ENCODE peak calls at places on chromosomes 13 and 19, in five cellular contexts. N, T, L, W and U are unnamed samples. For H3K4me1 and H3K27me3, the result is how much of the 10 kb centered on the place peaks cover.

GRCh38 chr13:74070065-74070464 is 64.1 kb downstream of the KLF12 start:
- DNase-seq in N (no peak), T (no peak), L (no peak), W (no peak), U (no peak)

GRCh38 chr13:67568205-67568604 is 338.1 kb upstream of the PCDH9 start:
- DNase-seq in N (no peak), T (no peak), L (no peak), W (no peak), U (no peak)

GRCh38 chr19:35777411-35777841 is 2.1 kb downstream of the ARHGAP33 start:
- DNase-seq in N (no peak), T (no peak), L (no peak), W (no peak), U (no peak)

GRCh38 chr13:78604782-78605611 is 1.6 kb upstream of the POU4F1 start:
- DNase-seq in N (no peak), T (peak), L (peak), W (no peak), U (no peak)

GRCh38 chr19:41626877-41627276 is at the start of gene CEACAM4:
- DNase-seq in N (peak), T (no peak), L (no peak), W (no peak), U (peak)

GRCh38 chr19:45103625-45104319 is 10.8 kb downstream of the PPP1R37 start:
- DNase-seq in N (no peak), T (no peak), L (no peak), W (no peak), U (no peak)

GRCh38 chr13:58085819-58086218 is 454.3 kb downstream of the PCDH17 start:
- DNase-seq in N (no peak), T (no peak), L (no peak), W (no peak), U (no peak)

GRCh38 chr13:56015919-56016318 is 1124.8 kb upstream of the PRR20A start:
- DNase-seq in N (no peak), T (peak), L (peak), W (no peak), U (no peak)

GRCh38 chr13:22662771-22663170 is 518.0 kb upstream of the SGCG start:
- DNase-seq in N (no peak), T (no peak), L (no peak), W (no peak), U (no peak)
- H3K4me1 ChIP-seq in N (under half), T (under half), L (under half), W (under half), U (under half)

DNA sequence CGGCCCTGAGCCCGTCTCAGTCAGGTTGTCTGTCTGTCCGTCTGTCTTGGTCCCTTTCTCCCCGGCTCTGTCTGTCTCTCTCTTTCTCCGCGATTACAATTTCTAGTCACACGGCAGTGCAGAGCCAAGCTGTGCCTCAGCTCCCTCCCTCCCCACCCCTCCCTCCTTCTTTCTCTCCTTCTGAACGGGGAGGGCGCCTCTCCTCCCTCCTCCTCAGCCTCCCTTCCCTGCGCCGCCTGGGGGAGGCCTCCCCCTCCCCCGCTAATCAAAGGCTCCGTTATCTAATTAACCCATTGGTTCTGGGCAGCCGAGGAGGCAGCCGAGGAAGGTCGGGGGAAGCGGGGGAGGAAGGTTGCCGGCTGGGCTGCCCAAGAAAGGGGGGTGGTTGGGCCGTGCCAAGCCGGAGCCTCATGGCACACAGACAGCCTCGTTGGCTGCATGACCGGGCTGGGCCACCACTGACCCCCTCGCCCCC is 16.5 kb downstream of the LRRC4B start:
- DNase-seq in N (no peak), T (peak), L (no peak), W (no peak), U (no peak)
- H3K27me3 ChIP-seq in N (half or more), T (under half), L (under half), W (under half), U (half or more)

GRCh38 chr19:48867119-48867921 is 1.1 kb downstream of the PLEKHA4 start:
- DNase-seq in N (no peak), T (no peak), L (no peak), W (no peak), U (no peak)
- H3K4me3 ChIP-seq in N (peak), T (no peak), L (no peak), W (peak), U (peak)

DNA sequence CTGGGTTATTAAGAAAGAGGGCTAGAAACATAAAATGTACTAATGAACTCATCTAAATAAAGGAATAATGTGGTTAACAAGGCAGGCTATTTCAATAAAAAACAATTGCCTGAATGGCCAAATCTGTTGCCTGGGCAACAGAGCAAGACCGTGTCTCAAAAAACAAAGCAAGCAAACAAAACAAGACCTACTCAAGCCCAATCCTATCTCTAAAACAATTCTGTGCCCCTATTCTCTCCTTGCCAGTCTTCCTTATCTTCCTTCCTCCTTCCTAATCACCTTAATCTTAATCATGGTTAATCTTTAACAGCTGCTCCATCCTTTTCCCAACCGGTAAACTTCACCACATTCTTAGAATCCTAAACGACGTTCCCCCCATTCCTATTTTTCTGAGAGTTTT is 12.1 kb downstream of the IGFL1 start:
- DNase-seq in N (no peak), T (no peak), L (no peak), W (no peak), U (no peak)
- H3K4me1 ChIP-seq in N (under half), T (under half), L (under half), W (under half), U (under half)

DNA sequence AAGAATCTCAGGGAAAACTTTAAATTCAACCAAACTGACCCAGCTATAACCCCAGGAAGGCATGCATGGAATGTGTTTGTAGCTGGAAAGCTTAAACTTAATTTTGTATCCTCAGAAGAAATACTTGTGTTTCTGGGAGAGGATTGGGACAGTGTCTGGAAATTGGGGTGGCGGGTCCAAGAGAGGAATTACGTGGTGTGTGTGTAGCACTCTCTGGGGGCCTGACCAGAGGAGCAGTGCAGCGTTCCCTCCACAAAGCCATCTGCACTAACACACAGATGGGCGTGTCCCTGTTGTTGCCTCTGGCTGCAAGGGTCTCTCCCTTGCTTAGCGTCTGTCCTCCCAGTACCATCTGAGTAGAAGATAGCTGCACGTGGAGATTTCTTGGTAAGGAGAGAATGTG is 6.4 kb downstream of the GARRE1 start:
- DNase-seq in N (no peak), T (no peak), L (peak), W (no peak), U (no peak)
- H3K27me3 ChIP-seq in N (under half), T (under half), L (under half), W (under half), U (under half)

GRCh38 chr13:52011690-52012511 is at the start of gene ALG11:
- DNase-seq in N (peak), T (peak), L (peak), W (peak), U (peak)

GRCh38 chr13:52010890-52011689 is at the start of gene ATP7B:
- DNase-seq in N (peak), T (peak), L (peak), W (no peak), U (no peak)

GRCh38 chr13:52012512-52012836 is 276 bp downstream of the ALG11 start:
- DNase-seq in N (no peak), T (no peak), L (no peak), W (no peak), U (no peak)

GRCh38 chr13:52006491-52007245 is 4.6 kb downstream of the ATP7B start:
- DNase-seq in N (no peak), T (no peak), L (no peak), W (no peak), U (no peak)

DNA sequence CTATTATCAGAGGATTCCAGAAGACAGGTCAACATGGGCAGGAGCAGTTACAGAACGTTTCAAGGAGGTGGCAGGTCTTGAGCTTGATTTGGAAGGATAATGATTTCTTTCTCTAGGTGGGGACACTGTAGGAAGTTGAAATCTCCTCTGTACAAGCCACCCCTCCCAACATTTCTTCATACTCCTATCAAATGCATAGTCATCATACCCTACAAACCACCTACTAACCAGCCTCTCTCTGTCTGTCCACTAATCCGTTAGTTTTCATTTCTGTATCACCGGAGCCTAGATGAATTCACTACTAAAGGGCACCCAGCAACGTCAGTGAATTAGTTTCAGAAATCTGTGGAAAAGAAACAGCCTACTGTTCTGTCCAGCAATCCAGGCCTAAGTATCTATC is 1.3 kb downstream of the ATP7B start:
- DNase-seq in N (no peak), T (no peak), L (no peak), W (no peak), U (no peak)
- H3K4me3 ChIP-seq in N (peak), T (no peak), L (no peak), W (no peak), U (peak)

GRCh38 chr19:46860846-46861690 is at the start of gene ARHGAP35:
- DNase-seq in N (peak), T (peak), L (no peak), W (no peak), U (no peak)
- H3K4me1 ChIP-seq in N (half or more), T (under half), L (under half), W (under half), U (half or more)

GRCh38 chr13:112061367-112062046 is 5.4 kb upstream of the SOX1 start:
- DNase-seq in N (no peak), T (no peak), L (no peak), W (no peak), U (no peak)
- H3K27me3 ChIP-seq in N (half or more), T (half or more), L (half or more), W (under half), U (half or more)

GRCh38 chr19:51760811-51761356 is at the start of gene FPR2:
- DNase-seq in N (no peak), T (no peak), L (no peak), W (no peak), U (no peak)
- H3K4me3 ChIP-seq in N (no peak), T (no peak), L (no peak), W (no peak), U (no peak)

GRCh38 chr19:4064073-4064550 is 2.6 kb downstream of the ZBTB7A start:
- DNase-seq in N (peak), T (peak), L (no peak), W (no peak), U (no peak)
- H3K4me1 ChIP-seq in N (half or more), T (under half), L (under half), W (under half), U (half or more)